ENCODE peak calls at places on chromosomes 2 and 18, in seven cellular contexts. One of them, this sample, is unnamed.

GRCh38 chr18:45785015-45785597 is 40.4 kb upstream of the SIGLEC15 start:
- DNase-seq in HCT116: no peak
- DNase-seq in activated T-cell treated with anti-CD3 and anti-CD28 coated beads, Interleukin-2, amount 50 U/mL, for 72 hours: peak; percentile 7
- DNase-seq in fibroblast of lung: peak; percentile 62
- DNase-seq in sciatic nerve: no peak
- DNase-seq in HTR-8/SVneo: no peak
- DNase-seq in cardiac muscle cell: no peak
- DNase-seq in this sample: no peak

GRCh38 chr18:34401775-34402174 is 177.1 kb upstream of the NOL4 start:
- DNase-seq in HTR-8/SVneo: no peak
- DNase-seq in fibroblast of lung: no peak
- DNase-seq in activated T-cell treated with anti-CD3 and anti-CD28 coated beads, Interleukin-2, amount 50 U/mL, for 72 hours: no peak
- DNase-seq in cardiac muscle cell: no peak
- DNase-seq in HCT116: no peak
- DNase-seq in sciatic nerve: no peak
- DNase-seq in this sample: no peak

GRCh38 chr2:32008811-32009478 is 1.9 kb downstream of the MEMO1 start:
- DNase-seq in cardiac muscle cell: peak; percentile 38
- DNase-seq in fibroblast of lung: peak; percentile 43
- DNase-seq in activated T-cell treated with anti-CD3 and anti-CD28 coated beads, Interleukin-2, amount 50 U/mL, for 72 hours: peak; percentile 16
- DNase-seq in HCT116: no peak
- DNase-seq in sciatic nerve: no peak
- DNase-seq in HTR-8/SVneo: no peak
- DNase-seq in this sample: no peak

GRCh38 chr2:37911296-37911888 is 13.7 kb upstream of the RMDN2 start:
- DNase-seq in sciatic nerve: no peak
- DNase-seq in activated T-cell treated with anti-CD3 and anti-CD28 coated beads, Interleukin-2, amount 50 U/mL, for 72 hours: no peak
- DNase-seq in fibroblast of lung: no peak
- DNase-seq in HCT116: no peak
- DNase-seq in cardiac muscle cell: no peak
- DNase-seq in HTR-8/SVneo: no peak
- DNase-seq in this sample: no peak

GRCh38 chr18:62510744-62511143 is 12.1 kb upstream of the ZCCHC2 start:
- DNase-seq in HTR-8/SVneo: no peak
- DNase-seq in activated T-cell treated with anti-CD3 and anti-CD28 coated beads, Interleukin-2, amount 50 U/mL, for 72 hours: no peak
- DNase-seq in cardiac muscle cell: no peak
- DNase-seq in HCT116: no peak
- DNase-seq in fibroblast of lung: no peak
- DNase-seq in sciatic nerve: no peak
- DNase-seq in this sample: no peak

GRCh38 chr18:54717673-54718435 is 110.4 kb upstream of the RAB27B start:
- DNase-seq in HTR-8/SVneo: no peak
- DNase-seq in activated T-cell treated with anti-CD3 and anti-CD28 coated beads, Interleukin-2, amount 50 U/mL, for 72 hours: peak; percentile 51
- DNase-seq in fibroblast of lung: peak; percentile 43
- DNase-seq in sciatic nerve: no peak
- DNase-seq in HCT116: no peak
- DNase-seq in cardiac muscle cell: peak; percentile 13
- DNase-seq in this sample: no peak

GRCh38 chr2:126876631-126877030 is 22.1 kb upstream of the TEX51 start:
- DNase-seq in sciatic nerve: peak; percentile 1
- DNase-seq in fibroblast of lung: no peak
- DNase-seq in HTR-8/SVneo: no peak
- DNase-seq in HCT116: no peak
- DNase-seq in activated T-cell treated with anti-CD3 and anti-CD28 coated beads, Interleukin-2, amount 50 U/mL, for 72 hours: no peak
- DNase-seq in cardiac muscle cell: no peak
- DNase-seq in this sample: no peak

GRCh38 chr2:42331569-42332284 is 29.3 kb downstream of the COX7A2L start:
- DNase-seq in fibroblast of lung: no peak
- DNase-seq in sciatic nerve: no peak
- DNase-seq in HTR-8/SVneo: no peak
- DNase-seq in HCT116: no peak
- DNase-seq in cardiac muscle cell: no peak
- DNase-seq in activated T-cell treated with anti-CD3 and anti-CD28 coated beads, Interleukin-2, amount 50 U/mL, for 72 hours: no peak
- DNase-seq in this sample: no peak

GRCh38 chr2:10932345-10933151 is 20.8 kb downstream of the KCNF1 start:
- DNase-seq in HTR-8/SVneo: no peak
- DNase-seq in sciatic nerve: no peak
- DNase-seq in cardiac muscle cell: no peak
- DNase-seq in HCT116: no peak
- DNase-seq in fibroblast of lung: no peak
- DNase-seq in activated T-cell treated with anti-CD3 and anti-CD28 coated beads, Interleukin-2, amount 50 U/mL, for 72 hours: no peak
- DNase-seq in this sample: no peak

GRCh38 chr2:127581516-127582490 is 46.3 kb downstream of the MYO7B start:
- DNase-seq in HTR-8/SVneo: no peak
- DNase-seq in sciatic nerve: peak; percentile 37
- DNase-seq in cardiac muscle cell: no peak
- DNase-seq in activated T-cell treated with anti-CD3 and anti-CD28 coated beads, Interleukin-2, amount 50 U/mL, for 72 hours: no peak
- DNase-seq in HCT116: no peak
- DNase-seq in fibroblast of lung: no peak
- DNase-seq in this sample: no peak

GRCh38 chr2:231497651-231498050 is 32.6 kb downstream of the NMUR1 start:
- DNase-seq in fibroblast of lung: no peak
- DNase-seq in activated T-cell treated with anti-CD3 and anti-CD28 coated beads, Interleukin-2, amount 50 U/mL, for 72 hours: no peak
- DNase-seq in HCT116: no peak
- DNase-seq in HTR-8/SVneo: no peak
- DNase-seq in cardiac muscle cell: no peak
- DNase-seq in sciatic nerve: no peak
- DNase-seq in this sample: no peak

GRCh38 chr2:31023550-31023949 is 114.7 kb downstream of the GALNT14 start:
- DNase-seq in HTR-8/SVneo: no peak
- DNase-seq in activated T-cell treated with anti-CD3 and anti-CD28 coated beads, Interleukin-2, amount 50 U/mL, for 72 hours: no peak
- DNase-seq in fibroblast of lung: no peak
- DNase-seq in cardiac muscle cell: no peak
- DNase-seq in HCT116: no peak
- DNase-seq in sciatic nerve: no peak
- DNase-seq in this sample: no peak

GRCh38 chr2:19392191-19392590 is 33.8 kb upstream of the OSR1 start:
- DNase-seq in sciatic nerve: no peak
- DNase-seq in HCT116: no peak
- DNase-seq in cardiac muscle cell: no peak
- DNase-seq in activated T-cell treated with anti-CD3 and anti-CD28 coated beads, Interleukin-2, amount 50 U/mL, for 72 hours: no peak
- DNase-seq in fibroblast of lung: no peak
- DNase-seq in HTR-8/SVneo: no peak
- DNase-seq in this sample: no peak

GRCh38 chr2:199315299-199316179 is 142.2 kb downstream of the SATB2 start:
- DNase-seq in activated T-cell treated with anti-CD3 and anti-CD28 coated beads, Interleukin-2, amount 50 U/mL, for 72 hours: no peak
- DNase-seq in sciatic nerve: no peak
- DNase-seq in cardiac muscle cell: peak; percentile 72
- DNase-seq in HCT116: no peak
- DNase-seq in fibroblast of lung: peak; percentile 83
- DNase-seq in HTR-8/SVneo: no peak
- DNase-seq in this sample: no peak

GRCh38 chr18:34650121-34650545 is 60.0 kb upstream of the DTNA start:
- DNase-seq in HTR-8/SVneo: no peak
- DNase-seq in fibroblast of lung: peak; percentile 87
- DNase-seq in sciatic nerve: no peak
- DNase-seq in HCT116: no peak
- DNase-seq in activated T-cell treated with anti-CD3 and anti-CD28 coated beads, Interleukin-2, amount 50 U/mL, for 72 hours: no peak
- DNase-seq in cardiac muscle cell: no peak
- DNase-seq in this sample: no peak

GRCh38 chr2:62340981-62341624 is 145.2 kb downstream of the B3GNT2 start:
- DNase-seq in HCT116: no peak
- DNase-seq in activated T-cell treated with anti-CD3 and anti-CD28 coated beads, Interleukin-2, amount 50 U/mL, for 72 hours: peak; percentile 17
- DNase-seq in fibroblast of lung: peak; percentile 4
- DNase-seq in cardiac muscle cell: peak; percentile 73
- DNase-seq in HTR-8/SVneo: peak; percentile 25
- DNase-seq in sciatic nerve: no peak
- DNase-seq in this sample: no peak

GRCh38 chr2:47534179-47534919 is 131.4 kb downstream of the MSH2 start:
- DNase-seq in fibroblast of lung: peak; percentile 94
- DNase-seq in cardiac muscle cell: no peak
- DNase-seq in activated T-cell treated with anti-CD3 and anti-CD28 coated beads, Interleukin-2, amount 50 U/mL, for 72 hours: no peak
- DNase-seq in HCT116: no peak
- DNase-seq in sciatic nerve: no peak
- DNase-seq in HTR-8/SVneo: peak; percentile 94
- DNase-seq in this sample: peak; percentile 91

GRCh38 chr18:12027046-12027445 is 45.7 kb downstream of the IMPA2 start:
- DNase-seq in sciatic nerve: no peak
- DNase-seq in activated T-cell treated with anti-CD3 and anti-CD28 coated beads, Interleukin-2, amount 50 U/mL, for 72 hours: no peak
- DNase-seq in fibroblast of lung: no peak
- DNase-seq in HTR-8/SVneo: no peak
- DNase-seq in HCT116: no peak
- DNase-seq in cardiac muscle cell: no peak
- DNase-seq in this sample: no peak

GRCh38 chr2:25324905-25325592 is 16.7 kb downstream of the DNMT3A start:
- DNase-seq in activated T-cell treated with anti-CD3 and anti-CD28 coated beads, Interleukin-2, amount 50 U/mL, for 72 hours: no peak
- DNase-seq in HCT116: no peak
- DNase-seq in sciatic nerve: no peak
- DNase-seq in cardiac muscle cell: peak; percentile 53
- DNase-seq in fibroblast of lung: peak; percentile 84
- DNase-seq in HTR-8/SVneo: no peak
- DNase-seq in this sample: no peak

GRCh38 chr2:74525717-74526648 is at the start of gene DQX1:
- DNase-seq in activated T-cell treated with anti-CD3 and anti-CD28 coated beads, Interleukin-2, amount 50 U/mL, for 72 hours: no peak
- DNase-seq in sciatic nerve: no peak
- DNase-seq in cardiac muscle cell: no peak
- DNase-seq in HTR-8/SVneo: peak; percentile 54
- DNase-seq in fibroblast of lung: no peak
- DNase-seq in HCT116: no peak
- DNase-seq in this sample: no peak

GRCh38 chr2:177325554-177325953 is 61.0 kb upstream of the NFE2L2 start:
- DNase-seq in HTR-8/SVneo: no peak
- DNase-seq in fibroblast of lung: peak; percentile 59
- DNase-seq in cardiac muscle cell: no peak
- DNase-seq in activated T-cell treated with anti-CD3 and anti-CD28 coated beads, Interleukin-2, amount 50 U/mL, for 72 hours: no peak
- DNase-seq in sciatic nerve: no peak
- DNase-seq in HCT116: no peak
- DNase-seq in this sample: no peak

GRCh38 chr2:98438190-98439133 is 6.2 kb upstream of the INPP4A start:
- DNase-seq in sciatic nerve: no peak
- DNase-seq in fibroblast of lung: no peak
- DNase-seq in cardiac muscle cell: no peak
- DNase-seq in HTR-8/SVneo: no peak
- DNase-seq in activated T-cell treated with anti-CD3 and anti-CD28 coated beads, Interleukin-2, amount 50 U/mL, for 72 hours: no peak
- DNase-seq in HCT116: no peak
- DNase-seq in this sample: no peak

GRCh38 chr2:105085525-105085924 is 47.7 kb downstream of the MRPS9 start:
- DNase-seq in cardiac muscle cell: no peak
- DNase-seq in activated T-cell treated with anti-CD3 and anti-CD28 coated beads, Interleukin-2, amount 50 U/mL, for 72 hours: no peak
- DNase-seq in HCT116: no peak
- DNase-seq in sciatic nerve: no peak
- DNase-seq in fibroblast of lung: no peak
- DNase-seq in HTR-8/SVneo: no peak
- DNase-seq in this sample: no peak

This sample was measured in RWPE2.